ENCODE peak calls at places on chromosomes 6 and 20, in nine cellular contexts. U, X, F, P, H, O, E, N and I are unnamed samples.

GRCh38 chr20:38083338-38084048 is 49.9 kb downstream of the RPRD1B start:
- DNase-seq in U (no peak), X (no peak), F (no peak), P (no peak), H (no peak), O (no peak), E (no peak), N (no peak), I (peak)

GRCh38 chr6:45655630-45656422 is 278.1 kb upstream of the SUPT3H start:
- DNase-seq in U (peak), X (no peak), F (no peak), P (no peak), H (no peak), O (no peak), E (no peak), N (no peak), I (peak)

GRCh38 chr20:59836768-59837167 is 96.7 kb downstream of the SYCP2 start:
- DNase-seq in U (no peak), X (no peak), F (peak), P (no peak), H (no peak), O (peak), E (no peak), N (no peak), I (no peak)

GRCh38 chr6:17281100-17281496 is at the start of gene RBM24:
- DNase-seq in U (peak), X (peak), F (peak), P (peak), H (no peak), O (peak), E (no peak), N (peak), I (peak)

GRCh38 chr6:33723576-33724085 is 12.1 kb upstream of the UQCC2 start:
- DNase-seq in U (no peak), X (no peak), F (no peak), P (no peak), H (no peak), O (no peak), E (no peak), N (no peak), I (no peak)

GRCh38 chr6:119881416-119881815 is 531.9 kb upstream of the MAN1A1 start:
- DNase-seq in U (no peak), X (no peak), F (no peak), P (no peak), H (no peak), O (no peak), E (no peak), N (no peak), I (peak)

GRCh38 chr6:30641048-30641447 is 5.9 kb upstream of the C6orf136 start:
- DNase-seq in U (no peak), X (no peak), F (no peak), P (no peak), H (no peak), O (no peak), E (no peak), N (no peak), I (no peak)

GRCh38 chr20:20499469-20499868 is 131.6 kb downstream of the INSM1 start:
- DNase-seq in U (no peak), X (no peak), F (no peak), P (no peak), H (no peak), O (no peak), E (no peak), N (no peak), I (no peak)

GRCh38 chr6:128963561-128963960 is 80.6 kb downstream of the LAMA2 start:
- DNase-seq in U (no peak), X (no peak), F (no peak), P (no peak), H (no peak), O (no peak), E (no peak), N (no peak), I (no peak)

GRCh38 chr6:134719850-134720249 is 230.1 kb downstream of the ALDH8A1 start:
- DNase-seq in U (no peak), X (no peak), F (no peak), P (no peak), H (no peak), O (no peak), E (no peak), N (no peak), I (no peak)

GRCh38 chr6:132161283-132161682 is 210.1 kb upstream of the CCN2 start:
- DNase-seq in U (peak), X (no peak), F (peak), P (no peak), H (no peak), O (no peak), E (peak), N (no peak), I (peak)

GRCh38 chr6:157600807-157601206 is 219.8 kb downstream of the ZDHHC14 start:
- DNase-seq in U (no peak), X (no peak), F (no peak), P (no peak), H (no peak), O (no peak), E (no peak), N (no peak), I (no peak)

GRCh38 chr6:111809264-111809663 is 64.0 kb downstream of the FYN start:
- DNase-seq in U (no peak), X (no peak), F (no peak), P (no peak), H (no peak), O (no peak), E (no peak), N (no peak), I (no peak)

GRCh38 chr6:127200114-127200513 is 66.5 kb upstream of the RNF146 start:
- DNase-seq in U (no peak), X (no peak), F (no peak), P (no peak), H (no peak), O (no peak), E (no peak), N (no peak), I (no peak)

GRCh38 chr6:44270526-44271405 is 516 bp downstream of the TMEM151B start:
- DNase-seq in U (no peak), X (peak), F (peak), P (no peak), H (no peak), O (no peak), E (peak), N (no peak), I (no peak)

GRCh38 chr20:38979434-38979833 is 17.3 kb downstream of the DHX35 start:
- DNase-seq in U (no peak), X (no peak), F (no peak), P (no peak), H (no peak), O (no peak), E (no peak), N (no peak), I (no peak)

GRCh38 chr6:85472744-85473143 is 22.9 kb downstream of the NT5E start:
- DNase-seq in U (no peak), X (no peak), F (no peak), P (no peak), H (no peak), O (no peak), E (no peak), N (no peak), I (peak)

GRCh38 chr20:5078399-5078958 is 41.3 kb downstream of the PCNA start:
- DNase-seq in U (no peak), X (no peak), F (no peak), P (peak), H (peak), O (peak), E (peak), N (peak), I (peak)

DNA sequence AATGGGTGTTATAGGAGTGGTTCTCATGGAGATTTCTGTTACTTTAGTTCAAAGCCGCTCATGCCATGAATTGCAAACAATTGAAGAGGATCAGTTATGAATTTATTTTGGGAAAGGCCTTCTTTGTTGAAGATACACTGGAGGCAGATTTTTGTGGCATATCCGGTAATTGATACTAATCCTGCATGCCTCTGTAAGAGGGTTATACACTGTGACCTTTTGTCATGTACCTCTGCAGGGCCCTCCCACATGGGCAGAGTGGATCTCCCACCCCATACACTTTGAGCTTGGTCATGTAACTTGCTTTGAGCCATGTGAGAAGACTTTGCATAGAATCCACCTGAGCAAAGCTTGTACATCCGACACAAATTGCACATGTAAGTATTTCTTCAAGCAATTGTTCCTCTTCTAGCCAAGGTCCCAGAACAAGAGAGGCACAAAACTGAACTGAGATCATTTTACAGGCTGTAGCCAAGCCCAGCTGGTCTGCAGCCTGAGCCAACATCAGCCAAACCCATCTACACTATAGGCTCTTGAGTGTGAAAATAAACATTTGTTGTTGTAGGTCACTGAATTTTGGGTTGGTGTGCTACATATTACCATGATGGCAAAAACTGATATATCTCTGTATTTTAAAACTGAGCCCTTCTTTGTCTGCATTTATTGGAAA is 492.2 kb downstream of the PREX1 start:
- DNase-seq in U (no peak), X (no peak), F (no peak), P (no peak), H (no peak), O (no peak), E (no peak), N (no peak), I (no peak)
- TF ChIP-seq CTCF in U (no peak), X (no peak), F (no peak), P (no peak), H (no peak), O (no peak), E (no peak), N (no peak), I (no peak)

GRCh38 chr6:28768187-28768913 is 155.4 kb downstream of the TRIM27 start:
- DNase-seq in U (no peak), X (no peak), F (no peak), P (no peak), H (no peak), O (no peak), E (no peak), N (no peak), I (no peak)

GRCh38 chr6:28771401-28772267 is 152.2 kb downstream of the TRIM27 start:
- DNase-seq in U (no peak), X (no peak), F (peak), P (no peak), H (no peak), O (no peak), E (no peak), N (no peak), I (no peak)

GRCh38 chr6:28767691-28768090 is 156.1 kb downstream of the TRIM27 start:
- DNase-seq in U (no peak), X (no peak), F (no peak), P (no peak), H (no peak), O (no peak), E (no peak), N (no peak), I (no peak)

GRCh38 chr6:28770732-28771131 is 153.1 kb downstream of the TRIM27 start:
- DNase-seq in U (no peak), X (no peak), F (no peak), P (no peak), H (no peak), O (no peak), E (no peak), N (no peak), I (no peak)

GRCh38 chr6:28769626-28770402 is 154.0 kb downstream of the TRIM27 start:
- DNase-seq in U (no peak), X (no peak), F (peak), P (no peak), H (no peak), O (no peak), E (no peak), N (no peak), I (peak)
- TF ChIP-seq CTCF in U (peak), X (no peak), F (peak), P (no peak), H (no peak), O (no peak), E (no peak), N (no peak), I (peak)

GRCh38 chr20:36745234-36745926 is 510 bp downstream of the NDRG3 start:
- DNase-seq in U (no peak), X (no peak), F (peak), P (peak), H (no peak), O (peak), E (no peak), N (no peak), I (no peak)
- TF ChIP-seq CTCF in U (no peak), X (peak), F (peak), P (no peak), H (no peak), O (no peak), E (no peak), N (no peak), I (no peak)

GRCh38 chr6:47447726-47448125 is 29.9 kb upstream of the CD2AP start:
- DNase-seq in U (no peak), X (no peak), F (no peak), P (no peak), H (no peak), O (no peak), E (no peak), N (no peak), I (no peak)
- TF ChIP-seq CTCF in U (no peak), X (no peak), F (no peak), P (no peak), H (no peak), O (no peak), E (no peak), N (no peak), I (no peak)

GRCh38 chr20:43409041-43409913 is 48.4 kb upstream of the SRSF6 start:
- DNase-seq in U (peak), X (peak), F (peak), P (no peak), H (peak), O (peak), E (no peak), N (no peak), I (peak)
- TF ChIP-seq CTCF in U (peak), X (peak), F (peak), P (peak), H (peak), O (no peak), E (peak), N (no peak), I (peak)